ENCODE peak calls at places on chromosomes 3 and 15, in seven cellular contexts. Z is left ventricle myocardium inferior, B is HCT116, Y is OCI-LY7, J is upper lobe of right lung, U is AG09309, A is AG04450. O is an unnamed sample.

GRCh38 chr15:37789392-37789776 is 145.1 kb upstream of the TMCO5A start:
- DNase-seq in Z (no peak), B (no peak), Y (no peak), J (no peak), U (no peak), A (no peak), O (no peak)

GRCh38 chr3:17195192-17195611 is 310.4 kb downstream of the PLCL2 start:
- DNase-seq in Z (no peak), B (no peak), Y (peak; percentile 97), J (no peak), U (peak; percentile 42), A (no peak), O (peak; percentile 43)

GRCh38 chr3:24389108-24390090 is 105.3 kb downstream of the THRB start:
- DNase-seq in Z (no peak), B (no peak), Y (no peak), J (no peak), U (no peak), A (no peak), O (no peak)

GRCh38 chr3:183203670-183204069 is 41.1 kb upstream of the LAMP3 start:
- DNase-seq in Z (no peak), B (no peak), Y (no peak), J (no peak), U (no peak), A (no peak), O (no peak)

GRCh38 chr3:112635674-112636073 is 5.3 kb downstream of the CCDC80 start:
- DNase-seq in Z (no peak), B (no peak), Y (no peak), J (no peak), U (peak; percentile 77), A (peak; percentile 90), O (peak; percentile 66)

GRCh38 chr3:47295322-47295721 is 12.6 kb downstream of the KLHL18 start:
- DNase-seq in Z (no peak), B (no peak), Y (no peak), J (no peak), U (no peak), A (no peak), O (no peak)

GRCh38 chr3:12822725-12823373 is 18.5 kb downstream of the RPL32 start:
- DNase-seq in Z (no peak), B (peak; percentile 29), Y (peak; percentile 43), J (no peak), U (no peak), A (no peak), O (no peak)

GRCh38 chr15:62141643-62142588 is 23.2 kb downstream of the C2CD4B start:
- DNase-seq in Z (no peak), B (no peak), Y (no peak), J (no peak), U (no peak), A (no peak), O (no peak)

GRCh38 chr3:52247455-52248164 is 2.1 kb downstream of the PPM1M start:
- DNase-seq in Z (no peak), B (no peak), Y (no peak), J (peak; percentile 31), U (no peak), A (no peak), O (no peak)

GRCh38 chr3:52245322-52246263 is at the start of gene PPM1M:
- DNase-seq in Z (peak; percentile 58), B (no peak), Y (no peak), J (peak; percentile 81), U (no peak), A (no peak), O (no peak)

GRCh38 chr3:52248165-52248541 is 2.6 kb downstream of the PPM1M start:
- DNase-seq in Z (no peak), B (no peak), Y (no peak), J (peak; percentile 52), U (no peak), A (no peak), O (no peak)

GRCh38 chr3:52246728-52247454 is 1.3 kb downstream of the PPM1M start:
- DNase-seq in Z (peak; percentile 25), B (no peak), Y (no peak), J (peak; percentile 68), U (no peak), A (no peak), O (no peak)

DNA sequence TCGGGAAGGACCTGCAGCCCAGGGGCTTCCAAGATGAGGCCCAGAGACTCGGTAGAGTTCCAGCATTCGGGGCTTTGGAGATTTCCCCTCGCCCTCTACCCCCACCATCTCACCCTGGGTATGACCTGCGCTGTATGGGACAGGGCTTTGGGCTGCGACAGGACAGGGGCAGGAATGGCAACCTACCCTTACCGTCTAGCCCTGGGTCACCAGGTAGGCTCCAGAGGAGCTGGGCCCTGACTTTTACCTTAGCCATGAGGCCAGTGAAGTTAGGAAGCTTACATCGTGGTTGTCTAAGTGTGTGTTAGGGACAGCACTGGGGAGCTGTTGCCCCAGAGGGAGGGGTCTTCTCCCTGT is 683 bp downstream of the PPM1M start:
- DNase-seq in Z (no peak), B (no peak), Y (no peak), J (no peak), U (no peak), A (no peak), O (no peak)
- H3K4me3 ChIP-seq in Z (peak overlapping the region; percentile 70), B (peak overlapping the region; percentile 37), Y (no peak overlapping the region), J (peak overlapping the region; percentile 68), U (peak overlapping the region; percentile 59), A (peak overlapping the region; percentile 67), O (peak overlapping the region; percentile 55)

DNA sequence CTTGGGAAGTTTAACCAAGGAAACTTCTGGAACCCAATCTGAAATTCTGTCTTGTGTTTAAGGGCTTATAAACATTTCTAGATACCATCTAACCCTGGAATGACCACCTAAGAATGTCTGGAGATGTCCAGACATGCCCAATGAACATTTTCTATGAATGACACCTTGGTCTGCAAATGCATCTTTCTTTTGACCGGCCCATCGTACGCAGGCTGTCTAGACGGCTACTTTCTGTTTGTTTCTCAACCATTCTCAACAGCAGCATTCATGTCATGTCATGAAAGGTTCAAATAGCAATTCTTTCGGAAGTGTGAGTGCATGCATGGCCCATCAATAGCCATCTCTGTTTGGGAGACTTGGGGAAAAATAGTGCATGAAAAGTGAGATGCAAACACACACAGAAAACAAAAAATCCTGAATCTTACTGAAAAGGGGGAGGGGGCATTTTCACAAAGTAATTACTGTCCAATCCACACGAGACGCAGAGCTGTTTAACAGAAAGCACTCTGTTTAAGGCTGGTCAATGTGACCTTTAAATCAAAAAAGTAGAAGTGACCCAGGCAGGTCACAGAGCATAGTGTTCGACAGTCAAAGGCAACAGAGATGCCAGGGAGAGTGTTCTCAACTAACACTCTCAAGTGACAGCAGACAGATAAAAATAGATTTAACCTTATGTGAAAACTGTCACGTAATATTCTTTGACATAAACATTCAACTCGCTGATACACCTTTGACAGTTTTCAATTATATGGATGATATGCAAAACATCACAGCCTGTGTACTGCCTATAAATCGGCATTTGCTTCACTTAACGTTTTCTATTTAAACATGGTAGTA is 15.7 kb downstream of the PDZRN3 start:
- DNase-seq in Z (no peak), B (no peak), Y (no peak), J (no peak), U (no peak), A (no peak), O (no peak)
- H3K4me3 ChIP-seq in Z (peak overlapping the region; percentile 17), B (no peak overlapping the region), Y (no peak overlapping the region), J (no peak overlapping the region), U (no peak overlapping the region), A (no peak overlapping the region), O (no peak overlapping the region)

GRCh38 chr3:36944641-36945270 is at the start of gene TRANK1:
- DNase-seq in Z (peak; percentile 63), B (no peak), Y (peak; percentile 82), J (peak; percentile 89), U (no peak), A (no peak), O (no peak)
- H3K4me3 ChIP-seq in Z (peak within 1 kb of the TSS; percentile 80), B (no peak within 1 kb of the TSS), Y (peak within 1 kb of the TSS; percentile 70), J (peak within 1 kb of the TSS; percentile 93), U (peak within 1 kb of the TSS; percentile 62), A (peak within 1 kb of the TSS; percentile 69), O (peak within 1 kb of the TSS; percentile 68)

DNA sequence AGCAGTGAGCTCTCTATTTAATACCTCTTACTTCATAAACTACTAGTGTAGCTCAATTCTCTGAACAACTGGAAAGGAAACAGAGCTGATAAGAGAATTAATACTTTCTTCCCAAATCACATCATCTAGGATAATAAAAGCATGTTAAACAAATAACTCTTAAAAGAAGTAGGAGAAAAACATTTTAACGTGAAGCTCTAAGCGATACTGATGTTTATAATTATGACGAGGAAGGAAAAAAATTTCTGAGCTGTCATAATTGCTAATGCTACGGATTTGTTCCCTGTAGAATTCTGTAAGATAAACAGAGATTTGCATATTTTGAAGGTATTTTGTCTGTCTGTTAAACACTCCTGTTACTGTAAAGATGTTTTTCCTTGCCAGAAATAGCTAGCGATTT is 358.2 kb downstream of the FOXP1 start:
- DNase-seq in Z (no peak), B (no peak), Y (no peak), J (no peak), U (no peak), A (no peak), O (no peak)
- H3K4me3 ChIP-seq in Z (peak overlapping the region; percentile 57), B (no peak overlapping the region), Y (no peak overlapping the region), J (no peak overlapping the region), U (no peak overlapping the region), A (no peak overlapping the region), O (no peak overlapping the region)

GRCh38 chr3:126259411-126260391 is 79.3 kb upstream of the ALDH1L1 start:
- DNase-seq in Z (peak; percentile 74), B (no peak), Y (peak; percentile 35), J (peak; percentile 85), U (no peak), A (no peak), O (no peak)

GRCh38 chr3:126257174-126257573 is 76.8 kb upstream of the ALDH1L1 start:
- DNase-seq in Z (no peak), B (no peak), Y (no peak), J (peak; percentile 47), U (no peak), A (no peak), O (no peak)

GRCh38 chr3:126258670-126259069 is 78.3 kb upstream of the ALDH1L1 start:
- DNase-seq in Z (no peak), B (no peak), Y (peak; percentile 83), J (no peak), U (no peak), A (no peak), O (no peak)

GRCh38 chr3:126256256-126256655 is 75.9 kb upstream of the ALDH1L1 start:
- DNase-seq in Z (no peak), B (no peak), Y (no peak), J (no peak), U (no peak), A (no peak), O (no peak)

GRCh38 chr3:126257984-126258383 is 77.6 kb upstream of the ALDH1L1 start:
- DNase-seq in Z (no peak), B (no peak), Y (no peak), J (no peak), U (no peak), A (no peak), O (no peak)
- H3K4me3 ChIP-seq in Z (no peak overlapping the region), B (no peak overlapping the region), Y (no peak overlapping the region), J (no peak overlapping the region), U (no peak overlapping the region), A (no peak overlapping the region), O (no peak overlapping the region)

GRCh38 chr15:85010114-85010471 is 28.4 kb downstream of the PDE8A start:
- DNase-seq in Z (no peak), B (no peak), Y (peak; percentile 39), J (no peak), U (no peak), A (no peak), O (no peak)
- H3K4me3 ChIP-seq in Z (no peak overlapping the region), B (no peak overlapping the region), Y (no peak overlapping the region), J (no peak overlapping the region), U (no peak overlapping the region), A (no peak overlapping the region), O (no peak overlapping the region)

O was measured in skeletal muscle cell.